ENCODE peak calls at places on chromosomes 7 and 10, in nine cellular contexts. One of them, this sample, is unnamed.

GRCh38 chr10:21292763-21293517 is 232.5 kb downstream of the SKIDA1 start:
- DNase-seq in AG10803: peak
- DNase-seq in HCT116: peak
- DNase-seq in choroid plexus epithelial cell: peak
- DNase-seq in type B pancreatic cell: no peak
- DNase-seq in CD4-positive, alpha-beta T cell: no peak
- DNase-seq in esophagus muscularis mucosa: no peak
- DNase-seq in Calu3: peak
- DNase-seq in endothelial cell: peak
- DNase-seq in this sample: peak

GRCh38 chr7:150787321-150788281 is 12.6 kb downstream of the TMEM176B start:
- DNase-seq in CD4-positive, alpha-beta T cell: no peak
- DNase-seq in Calu3: no peak
- DNase-seq in type B pancreatic cell: no peak
- DNase-seq in choroid plexus epithelial cell: peak
- DNase-seq in HCT116: no peak
- DNase-seq in AG10803: peak
- DNase-seq in esophagus muscularis mucosa: no peak
- DNase-seq in endothelial cell: no peak
- DNase-seq in this sample: no peak

GRCh38 chr10:88952647-88953111 is at the start of gene ACTA2:
- DNase-seq in choroid plexus epithelial cell: peak
- DNase-seq in CD4-positive, alpha-beta T cell: no peak
- DNase-seq in AG10803: peak
- DNase-seq in esophagus muscularis mucosa: peak
- DNase-seq in endothelial cell: no peak
- DNase-seq in Calu3: no peak
- DNase-seq in type B pancreatic cell: no peak
- DNase-seq in HCT116: no peak
- DNase-seq in this sample: no peak

GRCh38 chr7:4906682-4907081 is 23.2 kb upstream of the RADIL start:
- DNase-seq in CD4-positive, alpha-beta T cell: no peak
- DNase-seq in Calu3: no peak
- DNase-seq in esophagus muscularis mucosa: no peak
- DNase-seq in type B pancreatic cell: no peak
- DNase-seq in HCT116: peak
- DNase-seq in choroid plexus epithelial cell: no peak
- DNase-seq in endothelial cell: no peak
- DNase-seq in AG10803: no peak
- DNase-seq in this sample: no peak

GRCh38 chr7:12386237-12386839 is 17.3 kb downstream of the VWDE start:
- DNase-seq in AG10803: no peak
- DNase-seq in Calu3: no peak
- DNase-seq in type B pancreatic cell: no peak
- DNase-seq in endothelial cell: no peak
- DNase-seq in choroid plexus epithelial cell: no peak
- DNase-seq in CD4-positive, alpha-beta T cell: no peak
- DNase-seq in HCT116: no peak
- DNase-seq in esophagus muscularis mucosa: no peak
- DNase-seq in this sample: no peak

GRCh38 chr10:88657901-88658300 is 6.3 kb upstream of the LIPF start:
- DNase-seq in Calu3: no peak
- DNase-seq in endothelial cell: no peak
- DNase-seq in CD4-positive, alpha-beta T cell: no peak
- DNase-seq in HCT116: no peak
- DNase-seq in AG10803: peak
- DNase-seq in type B pancreatic cell: no peak
- DNase-seq in choroid plexus epithelial cell: peak
- DNase-seq in esophagus muscularis mucosa: no peak
- DNase-seq in this sample: no peak

GRCh38 chr10:44020322-44021111 is 364.4 kb downstream of the CXCL12 start:
- DNase-seq in choroid plexus epithelial cell: no peak
- DNase-seq in endothelial cell: no peak
- DNase-seq in CD4-positive, alpha-beta T cell: no peak
- DNase-seq in esophagus muscularis mucosa: peak
- DNase-seq in AG10803: peak
- DNase-seq in type B pancreatic cell: no peak
- DNase-seq in Calu3: no peak
- DNase-seq in HCT116: no peak
- DNase-seq in this sample: no peak

GRCh38 chr10:91022924-91023707 is 102.2 kb upstream of the ANKRD1 start:
- DNase-seq in endothelial cell: no peak
- DNase-seq in CD4-positive, alpha-beta T cell: no peak
- DNase-seq in HCT116: no peak
- DNase-seq in esophagus muscularis mucosa: no peak
- DNase-seq in AG10803: no peak
- DNase-seq in choroid plexus epithelial cell: peak
- DNase-seq in type B pancreatic cell: no peak
- DNase-seq in Calu3: no peak
- DNase-seq in this sample: no peak

GRCh38 chr10:23994459-23995046 is 214.4 kb upstream of the KIAA1217 start:
- DNase-seq in Calu3: peak
- DNase-seq in CD4-positive, alpha-beta T cell: no peak
- DNase-seq in esophagus muscularis mucosa: no peak
- DNase-seq in choroid plexus epithelial cell: peak
- DNase-seq in AG10803: peak
- DNase-seq in HCT116: peak
- DNase-seq in endothelial cell: peak
- DNase-seq in type B pancreatic cell: peak
- DNase-seq in this sample: peak

GRCh38 chr10:70835895-70836294 is 20.1 kb downstream of the SGPL1 start:
- DNase-seq in choroid plexus epithelial cell: peak
- DNase-seq in Calu3: no peak
- DNase-seq in esophagus muscularis mucosa: no peak
- DNase-seq in HCT116: no peak
- DNase-seq in type B pancreatic cell: no peak
- DNase-seq in CD4-positive, alpha-beta T cell: no peak
- DNase-seq in AG10803: peak
- DNase-seq in endothelial cell: no peak
- DNase-seq in this sample: no peak

GRCh38 chr10:89555688-89556445 is 20.5 kb upstream of the SLC16A12 start:
- DNase-seq in CD4-positive, alpha-beta T cell: no peak
- DNase-seq in AG10803: peak
- DNase-seq in Calu3: peak
- DNase-seq in endothelial cell: no peak
- DNase-seq in esophagus muscularis mucosa: no peak
- DNase-seq in type B pancreatic cell: no peak
- DNase-seq in HCT116: no peak
- DNase-seq in choroid plexus epithelial cell: peak
- DNase-seq in this sample: no peak

GRCh38 chr7:11557627-11558026 is 274.4 kb downstream of the THSD7A start:
- DNase-seq in HCT116: peak
- DNase-seq in Calu3: peak
- DNase-seq in AG10803: no peak
- DNase-seq in type B pancreatic cell: no peak
- DNase-seq in CD4-positive, alpha-beta T cell: no peak
- DNase-seq in choroid plexus epithelial cell: peak
- DNase-seq in esophagus muscularis mucosa: no peak
- DNase-seq in endothelial cell: peak
- DNase-seq in this sample: no peak

GRCh38 chr10:9305018-9305655 is 1250.6 kb downstream of the GATA3 start:
- DNase-seq in choroid plexus epithelial cell: peak
- DNase-seq in HCT116: peak
- DNase-seq in endothelial cell: no peak
- DNase-seq in type B pancreatic cell: no peak
- DNase-seq in CD4-positive, alpha-beta T cell: no peak
- DNase-seq in Calu3: no peak
- DNase-seq in esophagus muscularis mucosa: no peak
- DNase-seq in AG10803: peak
- DNase-seq in this sample: no peak

GRCh38 chr7:31783221-31783620 is 96.2 kb downstream of the PPP1R17 start:
- DNase-seq in type B pancreatic cell: no peak
- DNase-seq in HCT116: no peak
- DNase-seq in esophagus muscularis mucosa: no peak
- DNase-seq in choroid plexus epithelial cell: no peak
- DNase-seq in Calu3: no peak
- DNase-seq in AG10803: no peak
- DNase-seq in endothelial cell: no peak
- DNase-seq in CD4-positive, alpha-beta T cell: no peak
- DNase-seq in this sample: no peak

GRCh38 chr7:31785081-31785480 is 98.1 kb downstream of the PPP1R17 start:
- DNase-seq in HCT116: no peak
- DNase-seq in endothelial cell: no peak
- DNase-seq in AG10803: no peak
- DNase-seq in esophagus muscularis mucosa: no peak
- DNase-seq in choroid plexus epithelial cell: no peak
- DNase-seq in CD4-positive, alpha-beta T cell: no peak
- DNase-seq in type B pancreatic cell: no peak
- DNase-seq in Calu3: no peak
- DNase-seq in this sample: no peak

GRCh38 chr7:31776616-31777015 is 89.6 kb downstream of the PPP1R17 start:
- DNase-seq in type B pancreatic cell: no peak
- DNase-seq in esophagus muscularis mucosa: no peak
- DNase-seq in AG10803: peak
- DNase-seq in HCT116: no peak
- DNase-seq in Calu3: no peak
- DNase-seq in endothelial cell: no peak
- DNase-seq in CD4-positive, alpha-beta T cell: no peak
- DNase-seq in choroid plexus epithelial cell: peak
- DNase-seq in this sample: no peak

GRCh38 chr7:31778296-31778695 is 91.3 kb downstream of the PPP1R17 start:
- DNase-seq in esophagus muscularis mucosa: no peak
- DNase-seq in choroid plexus epithelial cell: no peak
- DNase-seq in endothelial cell: no peak
- DNase-seq in Calu3: no peak
- DNase-seq in AG10803: no peak
- DNase-seq in HCT116: no peak
- DNase-seq in CD4-positive, alpha-beta T cell: no peak
- DNase-seq in type B pancreatic cell: no peak
- DNase-seq in this sample: no peak

DNA sequence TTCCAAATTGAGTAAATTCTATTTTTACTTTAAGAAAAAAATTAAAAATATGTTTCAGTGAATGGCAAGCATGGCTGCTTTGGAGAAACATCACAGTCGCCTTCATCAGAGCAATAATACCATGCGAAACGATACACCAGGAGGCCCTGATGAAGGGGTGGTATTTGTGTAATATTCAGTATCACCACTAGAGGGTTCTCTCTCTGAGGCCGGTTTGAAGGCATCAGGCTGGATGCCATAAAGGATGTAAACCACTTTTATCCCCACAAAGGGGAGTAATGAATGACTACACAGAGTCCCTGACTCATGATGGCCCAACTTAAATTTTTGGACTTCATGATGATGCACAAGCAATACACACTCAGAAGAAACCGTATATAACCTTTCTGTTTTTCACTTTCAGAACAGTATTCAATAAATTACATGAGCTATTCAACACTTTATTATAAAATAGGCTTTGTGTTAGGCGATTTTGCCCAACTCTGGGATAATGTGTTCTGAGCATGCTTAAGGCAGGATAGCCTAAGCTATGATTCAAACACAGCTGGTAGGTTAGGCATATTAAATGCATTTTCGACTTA is 95.5 kb downstream of the PPP1R17 start:
- DNase-seq in AG10803: peak
- DNase-seq in endothelial cell: peak
- DNase-seq in CD4-positive, alpha-beta T cell: no peak
- DNase-seq in type B pancreatic cell: no peak
- DNase-seq in choroid plexus epithelial cell: peak
- DNase-seq in esophagus muscularis mucosa: no peak
- DNase-seq in HCT116: peak
- DNase-seq in Calu3: peak
- DNase-seq in this sample: no peak
- TF ChIP-seq CTCF in AG10803: peak
- TF ChIP-seq CTCF in endothelial cell: peak
- TF ChIP-seq CTCF in CD4-positive, alpha-beta T cell: peak
- TF ChIP-seq CTCF in type B pancreatic cell: peak
- TF ChIP-seq CTCF in choroid plexus epithelial cell: peak
- TF ChIP-seq CTCF in esophagus muscularis mucosa: peak
- TF ChIP-seq CTCF in HCT116: peak
- TF ChIP-seq CTCF in Calu3: peak
- TF ChIP-seq CTCF in this sample: peak

DNA sequence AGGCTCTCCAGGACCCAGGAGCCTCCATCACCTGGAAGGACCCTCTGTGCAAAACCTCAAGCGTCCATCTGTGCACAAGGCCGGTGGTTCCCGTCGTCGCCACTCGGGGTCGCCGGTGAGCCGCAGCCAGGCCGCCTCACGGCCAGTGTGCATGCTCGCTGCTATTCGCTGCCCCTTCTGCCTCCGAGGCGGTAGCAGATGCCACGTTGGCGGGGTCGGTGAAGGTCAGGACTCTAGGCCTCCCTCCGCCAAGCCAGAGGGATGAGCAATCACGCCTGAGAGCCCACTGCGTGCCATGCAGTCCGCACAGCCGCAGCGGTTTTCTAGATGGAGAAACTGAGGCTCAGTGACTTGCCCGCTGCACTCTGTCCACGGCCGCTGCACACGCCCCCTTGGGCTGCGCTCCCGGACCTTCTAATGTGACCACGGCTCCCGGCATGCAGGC is 5.7 kb downstream of the UPK3B start:
- DNase-seq in Calu3: no peak
- DNase-seq in AG10803: peak
- DNase-seq in type B pancreatic cell: no peak
- DNase-seq in HCT116: no peak
- DNase-seq in choroid plexus epithelial cell: peak
- DNase-seq in endothelial cell: peak
- DNase-seq in esophagus muscularis mucosa: no peak
- DNase-seq in CD4-positive, alpha-beta T cell: no peak
- DNase-seq in this sample: peak
- TF ChIP-seq CTCF in Calu3: no peak
- TF ChIP-seq CTCF in AG10803: peak
- TF ChIP-seq CTCF in type B pancreatic cell: no peak
- TF ChIP-seq CTCF in HCT116: no peak
- TF ChIP-seq CTCF in choroid plexus epithelial cell: peak
- TF ChIP-seq CTCF in endothelial cell: peak
- TF ChIP-seq CTCF in esophagus muscularis mucosa: no peak
- TF ChIP-seq CTCF in CD4-positive, alpha-beta T cell: peak
- TF ChIP-seq CTCF in this sample: peak

GRCh38 chr7:80133361-80134104 is 1.1 kb upstream of the GNAI1 start:
- DNase-seq in type B pancreatic cell: no peak
- DNase-seq in choroid plexus epithelial cell: peak
- DNase-seq in AG10803: peak
- DNase-seq in CD4-positive, alpha-beta T cell: no peak
- DNase-seq in HCT116: no peak
- DNase-seq in esophagus muscularis mucosa: no peak
- DNase-seq in endothelial cell: peak
- DNase-seq in Calu3: peak
- DNase-seq in this sample: no peak
- TF ChIP-seq CTCF in type B pancreatic cell: no peak
- TF ChIP-seq CTCF in choroid plexus epithelial cell: no peak
- TF ChIP-seq CTCF in AG10803: peak
- TF ChIP-seq CTCF in CD4-positive, alpha-beta T cell: no peak
- TF ChIP-seq CTCF in HCT116: peak
- TF ChIP-seq CTCF in esophagus muscularis mucosa: peak
- TF ChIP-seq CTCF in endothelial cell: no peak
- TF ChIP-seq CTCF in Calu3: no peak
- TF ChIP-seq CTCF in this sample: peak

DNA sequence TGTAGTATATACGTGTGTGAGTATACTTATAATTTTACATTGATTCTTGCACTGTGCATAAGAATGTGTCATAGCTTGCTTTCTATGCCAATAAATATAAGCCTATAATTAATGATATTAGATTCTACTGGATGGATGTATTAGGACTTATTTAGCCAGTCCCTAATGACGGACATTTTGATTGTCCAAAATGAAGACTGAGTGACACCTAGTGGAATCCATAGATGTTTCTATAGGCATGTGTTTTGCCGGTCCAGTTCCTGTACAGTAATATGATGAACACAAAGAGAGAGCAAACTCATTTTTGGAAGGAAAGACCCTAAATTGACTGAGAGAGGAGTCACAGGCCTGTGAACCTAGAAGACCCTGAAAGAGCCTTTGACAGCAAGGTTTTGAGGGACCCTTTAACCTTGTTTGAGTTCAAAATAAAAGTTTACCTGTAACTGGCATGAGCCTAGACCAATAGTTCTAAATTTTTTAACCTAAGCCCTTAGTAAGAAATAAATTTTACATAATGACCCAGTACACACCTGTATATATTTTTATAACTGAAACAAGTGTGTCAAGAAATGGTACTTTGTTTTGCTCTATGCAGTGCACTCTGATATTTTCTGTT is 42.4 kb upstream of the AGBL3 start:
- DNase-seq in Calu3: peak
- DNase-seq in HCT116: peak
- DNase-seq in esophagus muscularis mucosa: no peak
- DNase-seq in endothelial cell: no peak
- DNase-seq in AG10803: no peak
- DNase-seq in type B pancreatic cell: no peak
- DNase-seq in choroid plexus epithelial cell: peak
- DNase-seq in CD4-positive, alpha-beta T cell: no peak
- DNase-seq in this sample: no peak
- TF ChIP-seq CTCF in Calu3: no peak
- TF ChIP-seq CTCF in HCT116: peak
- TF ChIP-seq CTCF in esophagus muscularis mucosa: peak
- TF ChIP-seq CTCF in endothelial cell: no peak
- TF ChIP-seq CTCF in AG10803: peak
- TF ChIP-seq CTCF in type B pancreatic cell: peak
- TF ChIP-seq CTCF in choroid plexus epithelial cell: peak
- TF ChIP-seq CTCF in CD4-positive, alpha-beta T cell: peak
- TF ChIP-seq CTCF in this sample: peak

This sample was measured in AG09319.